ENCODE peak calls at places on chromosome 11, in ten cellular contexts. O, E, K, Q, B, Y, W, I, M and H are unnamed samples.

GRCh38 chr11:9574806-9575530 is 1.5 kb downstream of the WEE1 start:
- DNase-seq in O (peak; percentile 82), E (peak; percentile 26), K (peak; percentile 63), Q (peak; percentile 56), B (peak; percentile 85), Y (peak; percentile 76), W (peak; percentile 87), I (peak; percentile 86), M (peak; percentile 92), H (peak; percentile 67)

GRCh38 chr11:133946541-133947297 is 10.0 kb downstream of the IGSF9B start:
- DNase-seq in O (no peak), E (peak; percentile 52), K (no peak), Q (no peak), B (no peak), Y (no peak), W (no peak), I (no peak), M (no peak), H (no peak)

GRCh38 chr11:88478136-88478785 is 140.7 kb upstream of the CTSC start:
- DNase-seq in O (no peak), E (no peak), K (no peak), Q (no peak), B (no peak), Y (no peak), W (peak; percentile 17), I (no peak), M (no peak), H (no peak)

GRCh38 chr11:36398261-36398953 is 102.3 kb downstream of the PRR5L start:
- DNase-seq in O (no peak), E (no peak), K (no peak), Q (no peak), B (no peak), Y (no peak), W (no peak), I (peak; percentile 25), M (no peak), H (no peak)

GRCh38 chr11:36512016-36512415 is 1.9 kb upstream of the TRAF6 start:
- DNase-seq in O (no peak), E (no peak), K (no peak), Q (no peak), B (no peak), Y (no peak), W (peak; percentile 27), I (no peak), M (no peak), H (no peak)

GRCh38 chr11:108142304-108142703 is 20.9 kb downstream of the ACAT1 start:
- DNase-seq in O (no peak), E (no peak), K (no peak), Q (no peak), B (no peak), Y (no peak), W (no peak), I (no peak), M (no peak), H (no peak)

GRCh38 chr11:46380340-46381045 is 976 bp upstream of the MDK start:
- DNase-seq in O (peak; percentile 57), E (peak; percentile 73), K (peak; percentile 82), Q (no peak), B (peak; percentile 60), Y (peak; percentile 63), W (no peak), I (no peak), M (peak; percentile 71), H (peak; percentile 82)

GRCh38 chr11:117809236-117810055 is 12.4 kb upstream of the DSCAML1 start:
- DNase-seq in O (peak; percentile 48), E (peak; percentile 77), K (peak; percentile 81), Q (peak; percentile 63), B (peak; percentile 24), Y (peak; percentile 59), W (peak; percentile 8), I (peak; percentile 55), M (peak; percentile 49), H (peak; percentile 69)

GRCh38 chr11:31822604-31823371 is 11.7 kb upstream of the PAX6 start:
- DNase-seq in O (no peak), E (no peak), K (no peak), Q (no peak), B (no peak), Y (no peak), W (no peak), I (no peak), M (no peak), H (no peak)
- H3K4me1 ChIP-seq in O (no peaks in the 10 kb centered on the region), E (peaks cover 7% of the 10 kb centered on the region), K (no peaks in the 10 kb centered on the region), Q (peaks cover 6% of the 10 kb centered on the region), B (no peaks in the 10 kb centered on the region), Y (peaks cover 4% of the 10 kb centered on the region), W (peaks cover 7% of the 10 kb centered on the region), I (peaks cover 3% of the 10 kb centered on the region), M (no peaks in the 10 kb centered on the region), H (peaks cover 4% of the 10 kb centered on the region)

GRCh38 chr11:79258606-79259005 is 182.2 kb downstream of the TENM4 start:
- DNase-seq in O (no peak), E (no peak), K (no peak), Q (no peak), B (peak; percentile 19), Y (no peak), W (peak; percentile 62), I (no peak), M (no peak), H (no peak)

GRCh38 chr11:79264284-79264683 is 176.5 kb downstream of the TENM4 start:
- DNase-seq in O (no peak), E (no peak), K (no peak), Q (no peak), B (no peak), Y (no peak), W (no peak), I (no peak), M (peak; percentile 50), H (no peak)

GRCh38 chr11:79263001-79263400 is 177.8 kb downstream of the TENM4 start:
- DNase-seq in O (peak; percentile 67), E (peak; percentile 57), K (no peak), Q (no peak), B (no peak), Y (no peak), W (peak; percentile 49), I (no peak), M (no peak), H (no peak)

GRCh38 chr11:79259800-79260199 is 181.0 kb downstream of the TENM4 start:
- DNase-seq in O (no peak), E (no peak), K (no peak), Q (no peak), B (peak; percentile 8), Y (no peak), W (no peak), I (no peak), M (peak; percentile 19), H (no peak)

DNA sequence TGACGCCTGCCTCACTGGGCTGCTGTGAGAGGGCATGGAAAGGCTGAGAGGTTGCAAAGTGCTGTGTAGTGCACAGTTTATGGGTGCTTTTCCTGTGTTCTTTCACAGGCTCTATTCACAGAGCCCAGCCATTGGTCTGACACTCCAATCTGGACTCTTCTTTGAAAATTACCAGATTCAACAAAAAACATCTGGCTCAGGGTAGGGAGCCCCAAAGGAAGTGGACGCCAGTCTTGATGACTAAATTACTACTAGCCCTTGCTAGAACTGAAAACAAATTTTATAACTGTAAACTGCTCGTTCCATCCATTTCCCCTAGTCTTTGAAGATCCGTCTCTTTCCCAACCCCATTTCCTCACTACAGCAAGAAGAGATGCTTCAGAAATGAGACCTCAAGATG is 178.6 kb downstream of the TENM4 start:
- DNase-seq in O (no peak), E (no peak), K (no peak), Q (no peak), B (peak; percentile 17), Y (no peak), W (peak; percentile 28), I (no peak), M (peak; percentile 17), H (no peak)
- H3K9me3 ChIP-seq in O (no peaks in the 10 kb centered on the region), E (no peaks in the 10 kb centered on the region), K (no peaks in the 10 kb centered on the region), Q (no peaks in the 10 kb centered on the region), B (no peaks in the 10 kb centered on the region), Y (no peaks in the 10 kb centered on the region), W (no peaks in the 10 kb centered on the region), I (no peaks in the 10 kb centered on the region), M (no peaks in the 10 kb centered on the region), H (no peaks in the 10 kb centered on the region)

DNA sequence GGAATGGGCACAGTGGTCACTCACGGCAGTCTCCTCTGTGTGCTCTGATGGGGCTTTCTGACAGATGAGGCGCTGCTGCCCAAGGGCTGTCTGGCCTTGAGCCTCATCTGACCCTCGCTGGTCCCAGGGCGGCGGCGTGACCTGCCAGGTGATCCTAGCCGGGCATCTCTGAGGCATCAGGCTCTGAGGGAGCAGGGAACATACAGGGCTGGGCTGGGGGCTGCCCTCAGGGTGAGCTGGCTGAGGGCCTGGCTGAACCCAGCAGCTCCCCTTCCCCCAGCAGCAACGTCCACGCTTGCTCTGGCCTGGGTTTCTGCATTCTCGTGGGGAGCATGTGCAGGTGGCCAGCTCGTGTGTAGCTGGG is 47.6 kb downstream of the MOB2 start:
- DNase-seq in O (no peak), E (no peak), K (no peak), Q (no peak), B (no peak), Y (no peak), W (no peak), I (no peak), M (no peak), H (no peak)
- H3K27me3 ChIP-seq in O (no peaks in the 10 kb centered on the region), E (no peaks in the 10 kb centered on the region), K (no peaks in the 10 kb centered on the region), Q (no peaks in the 10 kb centered on the region), B (peaks cover 18% of the 10 kb centered on the region), Y (no peaks in the 10 kb centered on the region), W (peaks cover 8% of the 10 kb centered on the region), I (no peaks in the 10 kb centered on the region), M (no peaks in the 10 kb centered on the region), H (no peaks in the 10 kb centered on the region)

GRCh38 chr11:12455938-12456337 is 78.6 kb downstream of the PARVA start:
- DNase-seq in O (no peak), E (no peak), K (no peak), Q (no peak), B (peak; percentile 55), Y (no peak), W (peak; percentile 88), I (no peak), M (peak; percentile 48), H (no peak)

GRCh38 chr11:12451179-12451814 is 73.9 kb downstream of the PARVA start:
- DNase-seq in O (no peak), E (no peak), K (no peak), Q (no peak), B (no peak), Y (no peak), W (no peak), I (peak; percentile 21), M (no peak), H (no peak)

GRCh38 chr11:12454782-12455181 is 77.4 kb downstream of the PARVA start:
- DNase-seq in O (no peak), E (no peak), K (no peak), Q (no peak), B (peak; percentile 52), Y (no peak), W (peak; percentile 58), I (peak; percentile 50), M (no peak), H (no peak)

GRCh38 chr11:12449961-12450715 is 72.8 kb downstream of the PARVA start:
- DNase-seq in O (no peak), E (no peak), K (no peak), Q (peak; percentile 6), B (no peak), Y (no peak), W (peak; percentile 58), I (peak; percentile 89), M (no peak), H (no peak)

DNA sequence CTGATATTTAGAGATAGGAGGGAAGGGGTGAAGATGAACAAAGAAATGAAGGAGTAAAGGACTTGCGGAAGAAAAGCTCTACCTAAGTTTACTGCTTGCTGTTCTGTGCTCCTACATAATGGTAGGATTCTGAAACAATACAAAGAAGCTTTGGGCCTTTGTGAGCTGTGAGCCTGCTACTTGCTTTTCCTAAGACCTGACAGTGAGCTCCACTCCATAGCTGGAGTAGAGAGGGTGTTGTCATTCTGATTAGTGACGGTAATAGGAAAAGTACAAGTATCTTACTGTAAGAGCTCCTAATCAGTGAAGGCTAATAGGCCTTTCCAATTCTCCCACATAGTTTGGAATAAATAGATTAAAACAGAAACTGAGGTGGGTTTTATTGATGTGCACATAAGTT is 75.9 kb downstream of the PARVA start:
- DNase-seq in O (no peak), E (no peak), K (no peak), Q (no peak), B (no peak), Y (no peak), W (no peak), I (no peak), M (no peak), H (no peak)
- H3K4me1 ChIP-seq in O (peaks cover 9% of the 10 kb centered on the region), E (peaks cover 59% of the 10 kb centered on the region), K (peaks cover 2% of the 10 kb centered on the region), Q (peaks cover 12% of the 10 kb centered on the region), B (peaks cover 50% of the 10 kb centered on the region), Y (no peaks in the 10 kb centered on the region), W (peaks cover 44% of the 10 kb centered on the region), I (peaks cover 37% of the 10 kb centered on the region), M (peaks cover 13% of the 10 kb centered on the region), H (peaks cover 23% of the 10 kb centered on the region)